ENCODE peak calls at places on chromosomes 5 and 9, in ten cellular contexts. M, O, S, V, H, P, J, I, Z and C are unnamed samples.

GRCh38 chr5:170633235-170634041 is 129.6 kb downstream of the KCNIP1 start:
- DNase-seq in I (peak; percentile 72), M (no peak), H (no peak), J (peak; percentile 94), P (peak; percentile 19), S (peak; percentile 59), Z (peak; percentile 90), O (peak; percentile 36), V (peak; percentile 97), C (peak; percentile 63)

GRCh38 chr9:77810637-77811119 is 162.6 kb upstream of the GNA14 start:
- DNase-seq in V (no peak), M (no peak), H (no peak), P (no peak), O (no peak), J (no peak), I (no peak), S (no peak), Z (no peak), C (no peak)

GRCh38 chr5:3538886-3539285 is 56.7 kb upstream of the IRX1 start:
- DNase-seq in H (no peak), M (no peak), S (no peak), I (peak; percentile 24), P (no peak), V (no peak), Z (no peak), O (no peak), J (no peak), C (no peak)

GRCh38 chr5:160083501-160083900 is 35.7 kb downstream of the PWWP2A start:
- DNase-seq in O (no peak), P (no peak), S (no peak), M (no peak), I (no peak), V (no peak), J (no peak), H (no peak), Z (no peak), C (no peak)

GRCh38 chr5:146624179-146624578 is 108.2 kb upstream of the GPR151 start:
- DNase-seq in H (no peak), Z (no peak), S (no peak), O (no peak), P (no peak), I (no peak), V (no peak), M (no peak), J (no peak), C (no peak)

GRCh38 chr5:152246401-152246800 is 158.7 kb downstream of the NMUR2 start:
- DNase-seq in M (no peak), I (peak; percentile 62), H (no peak), S (no peak), V (peak; percentile 11), Z (peak; percentile 19), O (no peak), J (peak; percentile 4), P (peak; percentile 21), C (no peak)

GRCh38 chr5:116938488-116938887 is 363.9 kb upstream of the SEMA6A start:
- DNase-seq in O (no peak), J (no peak), S (peak; percentile 60), Z (no peak), H (no peak), P (no peak), V (no peak), I (no peak), M (no peak), C (peak; percentile 28)

GRCh38 chr5:107671742-107672211 is 1.0 kb upstream of the EFNA5 start:
- DNase-seq in J (no peak), S (peak; percentile 6), H (no peak), M (no peak), O (no peak), Z (peak; percentile 81), I (no peak), P (no peak), V (peak; percentile 61), C (peak; percentile 81)

GRCh38 chr5:164289526-164289925 is 784.1 kb downstream of the MAT2B start:
- DNase-seq in M (no peak), S (no peak), V (peak; percentile 3), I (no peak), O (no peak), H (no peak), P (no peak), J (peak; percentile 3), Z (peak; percentile 13), C (no peak)

GRCh38 chr5:146816775-146817387 is 61.7 kb downstream of the PPP2R2B start:
- DNase-seq in P (no peak), J (no peak), Z (no peak), M (no peak), I (no peak), H (no peak), O (no peak), V (no peak), S (no peak), C (no peak)

GRCh38 chr5:146751781-146752401 is 126.7 kb downstream of the PPP2R2B start:
- DNase-seq in J (no peak), O (no peak), H (no peak), P (peak; percentile 68), V (no peak), Z (no peak), S (no peak), M (peak; percentile 15), I (no peak), C (no peak)

GRCh38 chr9:15421532-15421931 is 1.1 kb upstream of the SNAPC3 start:
- DNase-seq in Z (no peak), I (no peak), P (no peak), V (no peak), O (no peak), S (no peak), M (no peak), J (no peak), H (no peak), C (no peak)